ENCODE peak calls at places on chromosomes 3 and 15, in six cellular contexts. M, Q, L, H, G and D are unnamed samples.

GRCh38 chr3:160685144-160685766 is 8.3 kb downstream of the ARL14 start:
- DNase-seq in M (no peak), Q (no peak), L (no peak), H (no peak), G (no peak), D (no peak)

GRCh38 chr15:77684341-77685081 is 51.8 kb upstream of the LINGO1 start:
- DNase-seq in M (no peak), Q (no peak), L (no peak), H (no peak), G (no peak), D (no peak)

GRCh38 chr3:155958676-155959075 is 88.2 kb downstream of the GMPS start:
- DNase-seq in M (no peak), Q (no peak), L (no peak), H (no peak), G (no peak), D (no peak)

GRCh38 chr15:94412979-94413741 is 181.8 kb downstream of the MCTP2 start:
- DNase-seq in M (no peak), Q (peak; percentile 51), L (no peak), H (no peak), G (no peak), D (no peak)

GRCh38 chr15:100959066-100960050 is 40.2 kb downstream of the LRRK1 start:
- DNase-seq in M (no peak), Q (no peak), L (no peak), H (no peak), G (no peak), D (peak; percentile 20)

GRCh38 chr3:188834349-188834748 is 337.4 kb upstream of the TPRG1 start:
- DNase-seq in M (no peak), Q (no peak), L (no peak), H (no peak), G (no peak), D (no peak)

GRCh38 chr3:127135241-127136023 is 57.5 kb upstream of the PRR23E start:
- DNase-seq in M (no peak), Q (peak; percentile 8), L (no peak), H (no peak), G (no peak), D (no peak)

GRCh38 chr3:130905551-130905950 is 11.7 kb downstream of the ATP2C1 start:
- DNase-seq in M (no peak), Q (peak; percentile 41), L (no peak), H (no peak), G (no peak), D (no peak)

GRCh38 chr15:94274745-94275144 is 43.4 kb downstream of the MCTP2 start:
- DNase-seq in M (no peak), Q (no peak), L (no peak), H (no peak), G (no peak), D (no peak)

GRCh38 chr3:8768364-8769087 is 887 bp downstream of the OXTR start:
- DNase-seq in M (no peak), Q (peak; percentile 9), L (no peak), H (peak; percentile 33), G (no peak), D (no peak)

GRCh38 chr15:90869601-90870353 is 1.4 kb downstream of the FURIN start:
- DNase-seq in M (no peak), Q (peak; percentile 86), L (no peak), H (peak; percentile 84), G (no peak), D (peak; percentile 89)

GRCh38 chr3:193231201-193231600 is 9.8 kb upstream of the PLAAT1 start:
- DNase-seq in M (no peak), Q (peak; percentile 61), L (no peak), H (no peak), G (no peak), D (no peak)

GRCh38 chr15:74040115-74040850 is 42.1 kb downstream of the GOLGA6A start:
- DNase-seq in M (no peak), Q (peak; percentile 17), L (peak; percentile 85), H (peak; percentile 44), G (no peak), D (peak; percentile 20)

GRCh38 chr3:36868614-36869436 is 76.0 kb downstream of the TRANK1 start:
- DNase-seq in M (no peak), Q (peak; percentile 72), L (peak; percentile 28), H (peak; percentile 71), G (no peak), D (peak; percentile 26)

GRCh38 chr3:139230391-139230790 is 113.4 kb upstream of the MRPS22 start:
- DNase-seq in M (no peak), Q (no peak), L (no peak), H (no peak), G (no peak), D (no peak)

GRCh38 chr3:10757021-10757820 is 58.8 kb upstream of the SLC6A11 start:
- DNase-seq in M (no peak), Q (peak; percentile 88), L (no peak), H (no peak), G (no peak), D (no peak)

GRCh38 chr3:31733234-31733667 is 200.5 kb downstream of the STT3B start:
- DNase-seq in M (no peak), Q (no peak), L (no peak), H (no peak), G (no peak), D (peak; percentile 35)

GRCh38 chr3:64954995-64955636 is 267.3 kb upstream of the ADAMTS9 start:
- DNase-seq in M (no peak), Q (peak; percentile 28), L (no peak), H (no peak), G (no peak), D (peak; percentile 68)

GRCh38 chr3:24521306-24522154 is 26.9 kb upstream of the THRB start:
- DNase-seq in M (peak; percentile 16), Q (peak; percentile 57), L (no peak), H (peak; percentile 55), G (no peak), D (no peak)

GRCh38 chr3:179967622-179968021 is 69.1 kb downstream of the PEX5L start:
- DNase-seq in M (no peak), Q (no peak), L (no peak), H (no peak), G (no peak), D (no peak)

GRCh38 chr15:49314729-49315128 is 108.3 kb upstream of the FGF7 start:
- DNase-seq in M (no peak), Q (no peak), L (no peak), H (no peak), G (no peak), D (no peak)

GRCh38 chr15:27492021-27492621 is 521.1 kb downstream of the GABRG3 start:
- DNase-seq in M (peak; percentile 60), Q (no peak), L (peak; percentile 45), H (no peak), G (no peak), D (no peak)

GRCh38 chr3:128491900-128492352 is 1.1 kb downstream of the GATA2 start:
- DNase-seq in M (no peak), Q (peak; percentile 22), L (no peak), H (peak; percentile 39), G (no peak), D (no peak)

GRCh38 chr15:83207622-83208356 is at the start of gene HDGFL3:
- DNase-seq in M (peak; percentile 39), Q (peak; percentile 59), L (no peak), H (peak; percentile 77), G (peak; percentile 13), D (no peak)

GRCh38 chr3:130835483-130835882 is 58.4 kb upstream of the ATP2C1 start:
- DNase-seq in M (no peak), Q (peak; percentile 69), L (no peak), H (no peak), G (no peak), D (no peak)

GRCh38 chr15:39629376-39629775 is 48.5 kb downstream of the THBS1 start:
- DNase-seq in M (no peak), Q (peak; percentile 94), L (no peak), H (no peak), G (peak; percentile 29), D (peak; percentile 66)

GRCh38 chr3:20975221-20975620 is 775.8 kb downstream of the ZNF385D start:
- DNase-seq in M (no peak), Q (no peak), L (no peak), H (no peak), G (no peak), D (no peak)